ENCODE peak calls at places on chromosomes 11 and 22, in four cellular contexts. W, T, U and Z are unnamed samples. For H3K4me1, the result is how much of the 10 kb centered on the place peaks cover.

GRCh38 chr11:117901601-117902000 is 25.1 kb upstream of the FXYD6 start:
- DNase-seq in W (no peak), T (peak), U (no peak), Z (no peak)

GRCh38 chr11:126992065-126992803 is 8.3 kb downstream of the KIRREL3 start:
- DNase-seq in W (no peak), T (no peak), U (peak), Z (no peak)

GRCh38 chr11:123107945-123108344 is 46.0 kb upstream of the HSPA8 start:
- DNase-seq in W (no peak), T (no peak), U (no peak), Z (no peak)

GRCh38 chr11:110283862-110284261 is 12.6 kb downstream of the RDX start:
- DNase-seq in W (no peak), T (no peak), U (no peak), Z (no peak)

GRCh38 chr11:122649133-122649532 is 6.4 kb upstream of the UBASH3B start:
- DNase-seq in W (no peak), T (no peak), U (no peak), Z (no peak)

GRCh38 chr22:38841635-38842034 is 2.2 kb downstream of the NPTXR start:
- DNase-seq in W (no peak), T (no peak), U (no peak), Z (no peak)

GRCh38 chr11:126129681-126130671 is 67.3 kb upstream of the CDON start:
- DNase-seq in W (no peak), T (no peak), U (peak), Z (no peak)

GRCh38 chr11:707817-708420 is 1.9 kb downstream of the EPS8L2 start:
- DNase-seq in W (no peak), T (no peak), U (no peak), Z (no peak)

GRCh38 chr11:66002648-66003225 is 434 bp downstream of the BANF1 start:
- DNase-seq in W (peak), T (peak), U (peak), Z (no peak)

GRCh38 chr11:1303196-1303821 is 6.1 kb downstream of the TOLLIP start:
- DNase-seq in W (peak), T (no peak), U (no peak), Z (no peak)

GRCh38 chr11:1162498-1163311 is 5.0 kb downstream of the MUC5AC start:
- DNase-seq in W (no peak), T (peak), U (no peak), Z (no peak)

GRCh38 chr11:77113382-77114088 is 10.9 kb downstream of the OMP start:
- DNase-seq in W (peak), T (peak), U (peak), Z (peak)

GRCh38 chr11:80598905-80599304 is 1158.1 kb upstream of the TENM4 start:
- DNase-seq in W (no peak), T (no peak), U (no peak), Z (no peak)

GRCh38 chr22:38177044-38177443 is 4.6 kb downstream of the PLA2G6 start:
- DNase-seq in W (no peak), T (no peak), U (no peak), Z (peak)

GRCh38 chr11:59510917-59511589 is at the start of gene OR4D9:
- DNase-seq in W (no peak), T (no peak), U (no peak), Z (no peak)

GRCh38 chr11:129119036-129119435 is 73.1 kb downstream of the ARHGAP32 start:
- DNase-seq in W (no peak), T (no peak), U (no peak), Z (no peak)

GRCh38 chr11:110296226-110297081 is at the start of gene RDX:
- DNase-seq in W (peak), T (peak), U (peak), Z (peak)

GRCh38 chr22:44351685-44352377 is 39.1 kb upstream of the SHISAL1 start:
- DNase-seq in W (no peak), T (no peak), U (peak), Z (peak)

GRCh38 chr11:32494629-32495028 is 59.3 kb upstream of the WT1 start:
- DNase-seq in W (no peak), T (no peak), U (no peak), Z (no peak)

GRCh38 chr22:26579331-26579886 is 10.5 kb downstream of the TPST2 start:
- DNase-seq in W (no peak), T (no peak), U (no peak), Z (no peak)

GRCh38 chr11:62141111-62142042 is 17.6 kb downstream of the INCENP start:
- DNase-seq in W (peak), T (no peak), U (no peak), Z (no peak)

GRCh38 chr11:70176940-70177689 is 26.0 kb upstream of the FADD start:
- DNase-seq in W (no peak), T (no peak), U (no peak), Z (peak)

GRCh38 chr22:47126344-47126811 is 363.9 kb downstream of the TBC1D22A start:
- DNase-seq in W (no peak), T (no peak), U (no peak), Z (peak)

GRCh38 chr11:60868682-60869450 is 1.5 kb downstream of the ZP1 start:
- DNase-seq in W (peak), T (peak), U (no peak), Z (no peak)

GRCh38 chr11:122398167-122398566 is 257.4 kb upstream of the UBASH3B start:
- DNase-seq in W (no peak), T (no peak), U (peak), Z (no peak)

DNA sequence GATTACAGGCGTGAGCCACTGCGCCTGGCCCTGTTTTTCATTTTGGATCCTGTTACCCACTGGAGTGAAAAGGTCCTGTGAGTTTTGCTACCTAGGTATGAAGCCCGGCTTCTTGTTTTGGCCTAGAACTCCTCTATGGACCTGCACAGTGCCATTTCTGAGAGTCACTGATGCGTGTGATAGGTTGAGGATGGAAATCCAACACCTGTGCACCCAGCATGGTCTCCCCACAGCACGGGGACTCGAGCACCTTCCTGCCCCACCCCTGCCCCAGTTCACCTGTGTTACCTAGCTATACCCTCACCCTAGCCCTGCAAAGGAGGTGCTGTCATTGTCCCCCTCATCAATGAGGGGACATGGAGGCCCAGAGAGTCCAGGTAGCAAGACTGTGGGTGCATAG is 5.1 kb downstream of the FBLN1 start:
- DNase-seq in W (no peak), T (no peak), U (no peak), Z (no peak)
- H3K4me1 ChIP-seq in W (under half), T (under half), U (under half), Z (under half)

DNA sequence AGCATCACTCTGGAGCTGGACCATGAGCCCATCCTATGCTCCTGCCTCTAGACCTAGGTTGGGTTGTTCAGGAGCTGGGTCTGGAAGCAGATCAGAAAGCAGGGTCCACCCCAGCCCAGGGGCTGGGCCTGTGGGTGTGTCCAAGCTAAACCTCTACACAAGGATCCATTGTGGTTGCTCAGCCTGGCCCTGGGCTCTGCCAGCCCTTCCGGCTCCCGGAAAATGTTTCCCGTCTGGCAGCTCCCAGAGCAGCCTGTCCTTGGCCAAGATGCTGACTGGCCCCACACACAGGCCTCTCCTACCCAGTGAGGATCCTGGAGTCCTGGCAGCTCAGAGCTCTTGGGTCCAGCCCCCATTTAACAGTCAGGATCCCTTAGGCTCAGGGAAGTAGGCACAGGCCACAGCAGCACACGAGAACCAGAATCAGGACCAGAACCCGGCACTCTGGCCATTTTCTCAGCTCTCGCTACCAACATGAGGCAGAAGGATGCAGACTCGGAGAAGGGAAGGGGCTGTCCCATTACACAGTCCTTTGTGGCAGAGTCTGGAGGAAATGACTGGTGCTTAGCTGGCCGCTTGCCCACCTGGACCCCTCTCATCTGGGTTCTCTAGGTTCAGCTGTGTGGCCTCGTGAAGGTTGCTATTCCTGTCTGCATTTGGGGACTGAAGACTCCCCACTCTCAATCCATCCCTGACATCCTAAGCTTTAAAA is 35.4 kb upstream of the FCHSD2 start:
- DNase-seq in W (peak), T (peak), U (no peak), Z (peak)
- H3K27ac ChIP-seq in W (peak), T (peak), U (no peak), Z (peak)

DNA sequence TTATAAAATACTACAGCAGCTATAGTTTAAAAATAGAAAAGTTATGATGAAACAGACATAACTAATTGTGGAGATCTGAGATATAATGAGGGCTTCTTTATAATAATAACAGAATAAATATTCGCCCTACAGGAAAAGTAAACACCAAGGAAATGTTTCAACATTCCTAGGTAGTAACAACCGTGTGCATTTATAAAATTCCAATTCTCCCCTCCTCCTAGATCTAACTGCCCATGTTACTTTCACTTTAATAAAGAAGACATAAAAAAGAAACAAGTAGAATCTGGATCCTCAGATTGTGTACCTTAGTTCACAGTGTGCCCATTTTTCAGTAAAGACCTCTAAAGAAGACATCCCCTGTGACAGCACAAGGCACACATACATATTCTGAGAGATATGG is 57.8 kb upstream of the MN1 start:
- DNase-seq in W (no peak), T (no peak), U (peak), Z (no peak)
- H3K4me3 ChIP-seq in W (no peak), T (no peak), U (no peak), Z (no peak)

DNA sequence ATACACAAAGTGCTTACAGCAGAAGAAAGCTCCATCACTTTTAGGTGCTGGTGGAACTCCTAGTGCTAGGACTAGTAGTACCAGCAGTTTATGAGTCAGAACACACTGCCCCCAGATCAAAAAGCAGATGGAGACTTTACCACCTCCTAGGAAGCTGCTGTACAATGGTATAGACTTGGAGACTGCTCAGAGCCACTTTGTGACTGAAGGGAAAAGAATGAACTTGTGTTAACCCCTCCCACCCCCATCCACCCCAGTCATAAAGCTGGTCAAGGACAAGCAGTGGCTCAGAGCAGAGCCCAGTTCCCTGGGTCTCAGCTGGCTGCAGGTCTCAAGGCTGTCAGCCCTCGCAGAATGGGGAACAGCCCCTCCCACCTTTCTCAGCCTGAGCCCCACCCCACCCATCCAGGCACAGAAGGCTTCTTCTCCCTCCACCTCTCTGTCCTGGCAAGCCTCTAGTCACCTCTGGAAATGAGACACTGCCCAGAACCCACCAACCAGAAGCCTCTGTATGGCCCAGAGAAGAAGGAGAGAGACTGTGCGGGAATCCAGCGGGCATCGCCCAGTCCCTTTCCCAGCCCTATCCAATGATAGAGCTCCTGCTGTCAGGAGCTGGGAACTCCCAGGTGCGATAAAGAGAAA is 23.8 kb downstream of the PACSIN2 start:
- DNase-seq in W (peak), T (no peak), U (peak), Z (no peak)
- H3K4me1 ChIP-seq in W (half or more), T (under half), U (under half), Z (under half)

DNA sequence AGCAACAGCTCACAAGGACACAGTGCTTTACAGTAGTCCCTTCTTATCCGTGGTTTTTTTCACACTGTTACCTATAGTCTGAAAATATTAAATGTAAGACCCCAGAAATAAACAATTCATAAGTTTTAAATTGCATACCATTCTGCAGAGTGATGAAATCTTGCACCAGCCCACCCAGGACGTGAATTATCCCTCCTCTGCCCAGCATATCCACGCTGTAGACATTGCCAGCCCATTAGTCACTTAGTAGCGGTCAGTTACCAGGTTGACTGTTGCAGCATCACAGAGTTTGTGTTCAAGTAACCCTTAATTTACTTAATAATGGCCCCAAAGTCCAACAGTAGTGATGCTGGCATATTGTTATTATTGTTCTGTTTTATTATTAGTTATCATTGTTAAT is 3.6 kb downstream of the CLTCL1 start:
- DNase-seq in W (no peak), T (no peak), U (peak), Z (no peak)
- H3K27ac ChIP-seq in W (no peak), T (peak), U (no peak), Z (peak)